ENCODE peak calls at places on chromosomes 6 and 20, in six cellular contexts. F is EH; B is B cell; J is glutamatergic neuron; I is CD4-positive, CD25-positive, alpha-beta regulatory T cell; A is activated CD4-positive, CD25-positive, alpha-beta regulatory T cell. X is an unnamed sample.
A peak's percentile ranks its signal among the peaks of the same experiment; 100 is the strongest.

GRCh38 chr6:111804627-111805235 is 68.5 kb downstream of the FYN start:
- DNase-seq in F (peak; percentile 68), A (peak; percentile 30), J (no peak), B (peak; percentile 55), I (peak; percentile 64), X (no peak)

GRCh38 chr6:168428052-168428829 is 12.7 kb upstream of the SMOC2 start:
- DNase-seq in B (no peak), I (no peak), F (no peak), A (no peak), J (no peak), X (no peak)

GRCh38 chr20:10469599-10469998 is 34.5 kb downstream of the SLX4IP start:
- DNase-seq in B (no peak), J (no peak), F (peak; percentile 87), A (no peak), I (no peak), X (peak; percentile 20)

GRCh38 chr20:58131111-58131510 is 97.3 kb downstream of the ANKRD60 start:
- DNase-seq in B (no peak), A (no peak), I (no peak), J (no peak), F (no peak), X (no peak)

GRCh38 chr6:142867988-142868818 is 76.8 kb downstream of the HIVEP2 start:
- DNase-seq in B (no peak), J (no peak), F (no peak), A (no peak), I (no peak), X (no peak)

GRCh38 chr6:170346649-170347048 is 40.1 kb downstream of the FAM120B start:
- DNase-seq in J (no peak), B (no peak), F (no peak), I (no peak), A (no peak), X (no peak)

GRCh38 chr20:50381771-50382593 is 128.2 kb upstream of the PTPN1 start:
- DNase-seq in J (no peak), I (no peak), F (no peak), B (no peak), A (no peak), X (no peak)

GRCh38 chr6:79605968-79606764 is 25.0 kb upstream of the SH3BGRL2 start:
- DNase-seq in I (no peak), A (no peak), F (no peak), B (no peak), J (peak; percentile 26), X (no peak)

GRCh38 chr6:144008501-144009245 is 614 bp upstream of the PLAGL1 start:
- DNase-seq in I (no peak), J (no peak), B (no peak), F (peak; percentile 1), A (no peak), X (no peak)

GRCh38 chr6:166032366-166033171 is 135.1 kb downstream of the TBXT start:
- DNase-seq in I (no peak), B (no peak), F (peak; percentile 86), A (no peak), J (no peak), X (no peak)

GRCh38 chr20:47276856-47277541 is 79.5 kb downstream of the ZMYND8 start:
- DNase-seq in J (no peak), B (no peak), A (no peak), I (no peak), F (peak; percentile 84), X (peak; percentile 92)

GRCh38 chr6:134527108-134527787 is 209.3 kb upstream of the SGK1 start:
- DNase-seq in F (no peak), J (no peak), B (no peak), I (no peak), A (no peak), X (no peak)

GRCh38 chr6:35019171-35019570 is 122.0 kb downstream of the TCP11 start:
- DNase-seq in J (no peak), B (no peak), I (no peak), F (no peak), A (no peak), X (no peak)

GRCh38 chr20:20498081-20498861 is 130.4 kb downstream of the INSM1 start:
- DNase-seq in J (peak; percentile 66), B (no peak), I (no peak), A (no peak), F (peak; percentile 51), X (peak; percentile 88)

GRCh38 chr6:85354761-85355618 is 94.9 kb upstream of the NT5E start:
- DNase-seq in J (peak; percentile 77), A (peak; percentile 3), F (peak; percentile 73), B (peak; percentile 46), I (peak; percentile 11), X (peak; percentile 74)

GRCh38 chr20:47936612-47937011 is 151.3 kb upstream of the SULF2 start:
- DNase-seq in F (no peak), B (no peak), J (no peak), I (no peak), A (no peak), X (no peak)

GRCh38 chr6:82917346-82918064 is 148.1 kb downstream of the UBE3D start:
- DNase-seq in B (no peak), I (no peak), J (no peak), F (no peak), A (no peak), X (no peak)

GRCh38 chr6:116424001-116424400 is 37.2 kb upstream of the CALHM6 start:
- DNase-seq in B (no peak), F (peak; percentile 57), A (no peak), J (no peak), I (no peak), X (no peak)

GRCh38 chr6:140434761-140435160 is 1060.3 kb upstream of the CITED2 start:
- DNase-seq in J (no peak), F (peak; percentile 72), I (no peak), B (no peak), A (no peak), X (no peak)

GRCh38 chr6:163711615-163712568 is 297.4 kb downstream of the QKI start:
- DNase-seq in B (peak; percentile 74), A (no peak), I (no peak), J (no peak), F (peak; percentile 21), X (peak; percentile 72)

GRCh38 chr20:32282461-32282860 is 5.0 kb downstream of the KIF3B start:
- DNase-seq in J (no peak), I (no peak), F (no peak), B (no peak), A (no peak), X (no peak)

GRCh38 chr6:17022604-17023003 is 79.2 kb upstream of the STMND1 start:
- DNase-seq in J (no peak), A (no peak), I (no peak), F (no peak), B (no peak), X (no peak)

X was measured in posterior cingulate gyrus.